ENCODE peak calls at places on chromosomes 6 and 20, in seven cellular contexts. X, H, K, Q, L, T and J are unnamed samples.

GRCh38 chr20:50015993-50016770 is 33.4 kb downstream of the SNAI1 start:
- DNase-seq in H (peak; percentile 54), Q (no peak), X (peak; percentile 41), T (no peak), K (no peak), L (peak; percentile 82), J (no peak)

GRCh38 chr20:44728835-44729342 is 13.7 kb downstream of the CCN5 start:
- DNase-seq in X (peak; percentile 87), L (peak; percentile 78), T (peak; percentile 36), Q (no peak), H (peak; percentile 59), K (no peak), J (peak; percentile 74)

GRCh38 chr20:25547999-25548398 is 37.3 kb downstream of the NINL start:
- DNase-seq in Q (no peak), X (no peak), K (no peak), T (no peak), H (no peak), L (no peak), J (no peak)

GRCh38 chr6:120141601-120142000 is 792.0 kb upstream of the MAN1A1 start:
- DNase-seq in X (no peak), L (no peak), Q (no peak), H (no peak), K (no peak), T (no peak), J (no peak)

GRCh38 chr6:105372862-105373182 is 30.1 kb downstream of the PREP start:
- DNase-seq in Q (no peak), H (no peak), X (no peak), T (no peak), K (no peak), L (no peak), J (no peak)

GRCh38 chr6:14068133-14068532 is 49.4 kb upstream of the CD83 start:
- DNase-seq in L (no peak), H (no peak), K (peak; percentile 80), X (peak; percentile 77), T (no peak), Q (no peak), J (peak; percentile 76)

GRCh38 chr20:51938557-51939324 is 136.4 kb upstream of the SALL4 start:
- DNase-seq in Q (no peak), H (no peak), L (no peak), X (peak; percentile 13), T (no peak), K (no peak), J (peak; percentile 36)

GRCh38 chr20:44470327-44470726 is 5.3 kb upstream of the TTPAL start:
- DNase-seq in X (no peak), L (no peak), K (no peak), H (peak; percentile 81), T (no peak), Q (no peak), J (no peak)

GRCh38 chr6:125004198-125004597 is 42.0 kb downstream of the RNF217 start:
- DNase-seq in H (no peak), L (no peak), T (no peak), K (no peak), X (no peak), Q (no peak), J (no peak)

GRCh38 chr6:164039954-164040375 is 625.4 kb downstream of the QKI start:
- DNase-seq in K (no peak), T (no peak), L (no peak), Q (no peak), X (peak; percentile 73), H (peak; percentile 71), J (no peak)

GRCh38 chr6:45445749-45446454 is 68.2 kb upstream of the SUPT3H start:
- DNase-seq in T (no peak), H (peak; percentile 74), L (peak; percentile 98), X (peak; percentile 99), Q (no peak), K (peak; percentile 98), J (peak; percentile 99)

GRCh38 chr6:47083586-47084047 is 41.5 kb upstream of the ADGRF1 start:
- DNase-seq in T (no peak), H (peak; percentile 81), K (peak; percentile 38), L (no peak), X (peak; percentile 99), Q (no peak), J (peak; percentile 77)

GRCh38 chr6:145428656-145429173 is 306.6 kb downstream of the EPM2A start:
- DNase-seq in T (peak; percentile 49), X (no peak), Q (no peak), L (peak; percentile 74), H (no peak), K (no peak), J (no peak)

GRCh38 chr6:109013551-109014101 is 81.0 kb downstream of the SESN1 start:
- DNase-seq in X (no peak), K (no peak), H (no peak), L (no peak), Q (no peak), T (no peak), J (no peak)

GRCh38 chr6:3876131-3876530 is 27.0 kb downstream of the FAM50B start:
- DNase-seq in T (no peak), K (no peak), L (no peak), H (no peak), X (peak; percentile 89), Q (no peak), J (peak; percentile 76)

GRCh38 chr6:157514659-157515496 is 133.9 kb downstream of the ZDHHC14 start:
- DNase-seq in H (no peak), Q (no peak), L (peak; percentile 21), K (no peak), X (peak; percentile 60), T (no peak), J (no peak)

GRCh38 chr6:132354517-132355167 is 46.6 kb downstream of the MOXD1 start:
- DNase-seq in X (peak; percentile 11), K (no peak), T (no peak), Q (no peak), L (peak; percentile 61), H (no peak), J (no peak)

GRCh38 chr20:59604770-59605665 is 678 bp downstream of the PHACTR3 start:
- DNase-seq in T (peak; percentile 54), L (peak; percentile 10), X (no peak), Q (no peak), K (no peak), H (no peak), J (no peak)

GRCh38 chr20:58349586-58349985 is 39.4 kb upstream of the VAPB start:
- DNase-seq in K (no peak), T (no peak), X (peak; percentile 60), H (no peak), L (no peak), Q (no peak), J (peak; percentile 54)

GRCh38 chr6:169967687-169968086 is 216.3 kb downstream of the ERMARD start:
- DNase-seq in K (no peak), H (no peak), Q (no peak), X (no peak), L (no peak), T (no peak), J (no peak)

GRCh38 chr6:130849501-130850039 is 22.4 kb downstream of the SMLR1 start:
- DNase-seq in H (no peak), L (no peak), Q (no peak), X (no peak), K (no peak), T (no peak), J (no peak)

GRCh38 chr6:145569140-145569539 is 166.2 kb downstream of the EPM2A start:
- DNase-seq in K (no peak), L (no peak), X (no peak), Q (no peak), T (no peak), H (no peak), J (peak; percentile 28)

GRCh38 chr6:132466952-132467351 is 46.0 kb downstream of the STX7 start:
- DNase-seq in T (no peak), Q (no peak), K (peak; percentile 36), L (no peak), X (peak; percentile 51), H (no peak), J (peak; percentile 66)

GRCh38 chr6:143605894-143606293 is 71.9 kb upstream of the PHACTR2 start:
- DNase-seq in K (no peak), T (no peak), X (no peak), H (no peak), Q (no peak), L (no peak), J (no peak)

GRCh38 chr6:38552136-38552535 is 87.6 kb downstream of the BTBD9 start:
- DNase-seq in T (no peak), Q (no peak), K (no peak), L (no peak), X (no peak), H (no peak), J (no peak)

DNA sequence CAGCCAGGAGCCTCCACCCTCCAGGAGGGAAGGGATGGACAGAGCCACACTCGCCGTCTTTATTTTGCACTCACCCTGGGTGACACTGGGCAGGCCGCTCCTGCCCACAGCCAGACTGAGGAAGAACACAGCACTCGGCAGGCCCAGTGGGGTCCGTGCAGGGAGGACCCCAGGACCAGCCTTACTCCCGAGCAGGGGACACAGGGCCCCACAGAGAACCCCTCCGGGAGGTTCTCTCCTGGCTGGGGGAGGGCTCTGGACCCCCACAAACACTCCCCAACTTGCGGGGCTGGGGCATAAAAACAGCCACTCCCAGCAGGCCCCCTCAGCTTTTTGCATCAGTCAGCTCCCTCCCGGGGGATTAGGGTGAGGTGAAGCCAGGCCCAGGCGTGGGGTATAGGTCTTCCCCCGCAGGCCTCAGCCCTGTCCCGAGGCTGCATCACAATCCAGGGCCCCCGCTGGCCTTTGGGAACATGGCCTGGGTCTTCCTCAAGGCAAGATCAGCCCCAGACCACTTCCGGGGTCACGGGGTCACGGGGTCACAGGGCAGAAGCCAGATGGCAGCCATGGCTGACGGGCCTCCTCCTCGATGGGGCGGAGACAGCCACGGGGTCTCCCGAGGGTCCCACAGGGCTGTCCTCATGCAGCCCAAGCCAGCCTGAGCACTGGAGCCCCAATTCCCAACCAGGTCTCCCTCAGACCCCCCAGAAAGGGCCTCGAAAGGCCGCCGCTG is 3.2 kb downstream of the TNFRSF6B start:
- DNase-seq in X (no peak), K (no peak), L (no peak), Q (no peak), H (peak; percentile 38), T (no peak), J (no peak)
- H3K4me3 ChIP-seq in X (no peak overlapping the region), K (no peak overlapping the region), L (no peak overlapping the region), Q (no peak overlapping the region), H (no peak overlapping the region), T (no peak overlapping the region), J (no peak overlapping the region)

GRCh38 chr20:35618032-35618371 is 2.4 kb downstream of the SPAG4 start:
- DNase-seq in K (no peak), Q (no peak), L (no peak), T (no peak), H (peak; percentile 42), X (no peak), J (no peak)
- H3K4me3 ChIP-seq in K (peak overlapping the region; percentile 64), Q (no peak overlapping the region), L (no peak overlapping the region), T (peak overlapping the region; percentile 46), H (peak overlapping the region; percentile 44), X (peak overlapping the region; percentile 65), J (peak overlapping the region; percentile 75)

DNA sequence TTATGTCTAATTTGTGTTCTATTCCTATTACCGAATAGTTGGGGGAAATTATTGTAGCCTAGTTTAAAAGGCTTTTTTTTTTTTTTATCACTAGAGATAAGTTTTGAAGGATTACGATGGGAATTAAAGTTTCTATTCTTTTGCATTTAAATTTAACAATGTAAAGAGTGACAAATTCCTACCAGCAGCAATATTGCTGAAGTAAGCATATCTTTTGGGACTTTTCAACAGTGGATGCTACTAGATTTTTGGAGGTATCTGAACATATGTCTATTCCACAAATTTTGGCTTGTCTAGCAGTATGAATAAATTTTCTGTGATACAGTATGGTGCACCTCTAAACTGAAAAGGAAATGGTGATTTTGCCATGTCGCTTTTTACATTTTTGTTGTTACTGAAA is 368.3 kb upstream of the MANEA start:
- DNase-seq in L (no peak), X (no peak), H (no peak), Q (no peak), K (no peak), T (no peak), J (no peak)
- H3K4me3 ChIP-seq in L (no peak overlapping the region), X (no peak overlapping the region), H (no peak overlapping the region), Q (no peak overlapping the region), K (no peak overlapping the region), T (no peak overlapping the region), J (no peak overlapping the region)

GRCh38 chr6:139219271-139219729 is 72.5 kb downstream of the TXLNB start:
- DNase-seq in H (peak; percentile 87), L (peak; percentile 98), T (peak; percentile 91), X (peak; percentile 97), K (peak; percentile 77), Q (peak; percentile 75), J (peak; percentile 90)
- H3K4me3 ChIP-seq in H (no peak overlapping the region), L (no peak overlapping the region), T (no peak overlapping the region), X (no peak overlapping the region), K (no peak overlapping the region), Q (no peak overlapping the region), J (no peak overlapping the region)